ENCODE peak calls at places on chromosomes 12 and 14, in four cellular contexts. M is lower lobe of right lung, B is A549, O is transverse colon. U is an unnamed sample. For H3K9me3, the result is how much of the 10 kb centered on the place peaks cover.

GRCh38 chr14:103629503-103630121 is 601 bp downstream of the KLC1 start:
- DNase-seq in B (peak), M (peak), O (peak), U (peak)

GRCh38 chr12:20300457-20300856 is 67.9 kb upstream of the PDE3A start:
- DNase-seq in M (no peak), B (no peak), O (no peak), U (no peak)

GRCh38 chr12:114747156-114747555 is 63.2 kb upstream of the TBX3 start:
- DNase-seq in O (no peak), B (no peak), M (no peak), U (no peak)

GRCh38 chr14:22807432-22808087 is 7.7 kb downstream of the SLC7A7 start:
- DNase-seq in B (no peak), M (no peak), O (no peak), U (no peak)

GRCh38 chr12:53476769-53477209 is 22.5 kb downstream of the MAP3K12 start:
- DNase-seq in B (no peak), O (no peak), M (no peak), U (no peak)

GRCh38 chr12:24307153-24307552 is 357.7 kb upstream of the SOX5 start:
- DNase-seq in B (no peak), O (no peak), M (no peak), U (no peak)

GRCh38 chr14:105502446-105503295 is 11.6 kb downstream of the TEDC1 start:
- DNase-seq in M (no peak), B (no peak), O (no peak), U (no peak)

GRCh38 chr12:88805692-88806091 is 225.4 kb upstream of the KITLG start:
- DNase-seq in M (no peak), O (no peak), B (no peak), U (no peak)

GRCh38 chr12:19739195-19739776 is 300.0 kb downstream of the AEBP2 start:
- DNase-seq in M (no peak), B (peak), O (peak), U (no peak)

GRCh38 chr14:63262446-63262845 is 56.3 kb downstream of the GPHB5 start:
- DNase-seq in M (no peak), B (no peak), O (no peak), U (no peak)

GRCh38 chr12:69583203-69583602 is 2.1 kb upstream of the CCT2 start:
- DNase-seq in M (no peak), B (no peak), O (no peak), U (no peak)

DNA sequence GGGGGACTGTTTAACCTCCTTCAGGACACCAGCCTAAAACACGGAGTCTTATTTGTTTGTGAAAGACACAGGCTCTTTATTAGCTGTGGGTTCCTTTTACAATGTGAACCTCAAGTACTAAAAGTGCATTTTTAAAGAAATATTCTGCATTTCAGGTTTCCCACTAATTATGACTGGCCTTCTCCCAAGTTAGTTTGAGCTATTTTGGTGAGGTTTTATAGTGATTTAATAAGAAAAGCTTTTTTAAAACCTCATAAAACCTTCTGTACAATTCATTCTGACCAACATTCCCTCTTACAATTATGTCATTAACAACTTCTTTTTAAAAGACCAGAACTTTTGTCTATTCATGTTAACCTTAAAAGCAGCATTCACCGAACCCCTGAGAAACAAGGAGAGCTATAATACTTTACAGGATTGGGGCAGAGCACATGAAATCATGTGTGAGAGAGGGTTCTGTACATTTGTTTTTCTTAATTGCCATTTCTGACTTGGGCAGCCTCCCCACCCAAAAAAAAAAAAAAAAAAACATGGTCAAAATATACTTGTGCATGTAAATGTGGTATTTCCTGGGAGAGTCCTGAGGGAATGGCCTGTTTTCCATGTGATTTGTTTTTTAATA is 169.4 kb downstream of the CHST11 start:
- DNase-seq in M (no peak), B (no peak), O (no peak), U (no peak)
- TF ChIP-seq CTCF in M (no peak), B (no peak), O (no peak), U (no peak)

GRCh38 chr14:94144765-94145164 is 15.4 kb upstream of the IFI27L2 start:
- DNase-seq in M (peak), O (no peak), B (no peak), U (no peak)
- H3K27ac ChIP-seq in M (no peak), O (no peak), B (no peak), U (no peak)

GRCh38 chr12:17793854-17794253 is 296.1 kb downstream of the RERGL start:
- DNase-seq in M (no peak), B (no peak), O (no peak), U (no peak)
- H3K9me3 ChIP-seq in M (under half), B (under half), O (under half), U (under half)

GRCh38 chr12:90951418-90952110 is 3.4 kb downstream of the CCER1 start:
- DNase-seq in O (no peak), M (no peak), B (no peak), U (no peak)

GRCh38 chr12:90954428-90954827 is 548 bp downstream of the CCER1 start:
- DNase-seq in M (no peak), B (no peak), O (no peak), U (no peak)

GRCh38 chr12:90954921-90955320 is at the start of gene CCER1:
- DNase-seq in M (no peak), B (no peak), O (no peak), U (no peak)

GRCh38 chr12:90958995-90959394 is 4.0 kb upstream of the CCER1 start:
- DNase-seq in B (no peak), M (no peak), O (no peak), U (no peak)

DNA sequence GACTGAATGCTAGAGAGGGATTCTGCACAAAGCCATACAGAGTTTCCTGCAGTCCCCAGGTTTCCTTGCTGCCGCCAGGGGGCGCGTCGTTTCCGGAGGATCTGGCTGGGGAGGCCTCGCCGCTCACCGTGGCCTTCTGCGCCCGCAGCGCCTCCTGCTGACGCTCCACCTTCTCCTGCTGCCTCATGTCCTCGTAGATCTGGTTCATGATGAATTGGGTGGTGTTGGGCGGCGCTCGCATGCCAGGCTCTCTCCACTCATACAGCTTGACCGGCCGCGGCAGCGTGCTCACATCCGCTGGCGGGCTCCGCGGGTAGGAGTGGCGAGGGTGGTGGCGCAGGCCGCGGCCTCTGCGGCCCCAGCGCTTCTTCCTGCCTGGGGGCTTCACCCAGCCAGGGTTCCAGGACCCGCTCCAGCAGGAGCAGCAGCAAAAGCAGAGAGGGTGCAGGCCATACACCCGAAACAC is 987 bp downstream of the CCER1 start:
- DNase-seq in O (no peak), M (no peak), B (no peak), U (no peak)
- TF ChIP-seq CTCF in O (no peak), M (peak), B (peak), U (no peak)

DNA sequence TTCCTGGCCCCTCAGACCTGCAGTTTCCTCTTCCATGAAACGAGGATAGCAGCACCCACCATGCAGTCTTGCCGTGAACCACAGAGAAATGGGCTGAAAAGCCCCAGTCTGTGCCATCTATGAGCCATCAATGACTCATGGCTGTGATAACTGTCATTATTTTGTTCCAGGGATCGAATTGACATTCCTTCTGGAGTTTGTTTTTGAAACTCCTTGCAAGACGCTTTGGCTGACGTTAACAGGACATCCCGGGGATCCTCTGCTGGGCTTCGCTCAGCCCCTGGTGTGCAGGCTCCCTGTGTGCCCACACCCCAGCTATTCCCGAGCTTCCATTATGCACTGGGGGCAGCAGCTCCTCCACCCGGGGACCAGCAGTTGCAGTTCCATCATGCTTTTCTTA is 33.8 kb downstream of the MMAB start:
- DNase-seq in M (no peak), B (no peak), O (no peak), U (no peak)
- H3K27ac ChIP-seq in M (no peak), B (no peak), O (no peak), U (no peak)

DNA sequence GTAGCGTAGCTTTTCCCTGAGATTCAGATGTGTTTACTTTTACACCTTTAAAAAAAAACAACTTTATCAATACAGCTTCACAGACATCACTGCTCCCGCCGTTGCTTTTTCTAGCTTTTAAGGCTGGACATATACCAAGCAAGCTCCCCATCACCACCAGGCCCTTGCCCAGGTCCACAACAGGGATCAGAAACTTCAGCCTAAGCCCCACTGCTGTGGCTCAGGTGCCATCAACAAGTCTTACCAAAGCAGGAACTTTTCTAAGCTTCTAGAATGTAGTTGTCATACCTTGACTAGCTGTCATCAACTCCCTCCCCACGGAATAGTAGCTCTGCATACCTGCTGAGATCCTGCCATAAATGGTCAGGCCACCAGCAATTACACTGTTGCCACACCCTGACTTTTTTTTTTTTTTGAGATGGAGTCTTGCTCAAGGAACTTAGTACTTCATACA is 20.0 kb upstream of the ADIPOR2 start:
- DNase-seq in O (peak), B (no peak), M (no peak), U (no peak)
- H3K9me3 ChIP-seq in O (under half), B (under half), M (under half), U (under half)

DNA sequence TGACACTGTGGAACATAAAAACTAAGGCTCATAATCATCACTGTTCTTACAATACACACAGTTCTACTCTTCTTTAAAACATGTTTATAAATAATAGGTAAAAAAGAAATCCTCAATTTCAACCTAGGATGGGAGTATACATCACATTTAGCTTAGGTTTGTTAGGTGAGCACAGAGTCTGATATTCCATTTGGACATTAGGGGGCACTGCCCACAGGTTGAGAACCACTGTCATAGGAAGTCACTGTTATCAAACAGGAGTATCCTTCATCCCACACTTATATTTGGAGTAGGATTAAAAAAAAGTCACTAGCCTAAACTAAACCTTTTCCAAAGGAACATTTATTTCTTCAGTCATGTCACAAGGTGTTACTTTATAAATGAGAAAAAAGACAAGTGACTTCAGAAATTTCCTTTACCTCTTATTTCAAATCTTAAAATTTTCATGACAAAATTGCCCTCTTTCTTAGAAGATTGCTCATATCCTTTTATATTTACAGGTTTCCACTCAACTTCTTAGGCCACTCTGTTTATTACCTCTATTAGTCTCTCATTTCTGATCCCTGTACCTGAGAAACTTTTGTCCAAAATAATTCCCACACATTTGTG is 240.6 kb downstream of the CPNE8 start:
- DNase-seq in B (no peak), O (peak), M (no peak), U (no peak)
- TF ChIP-seq CTCF in B (peak), O (peak), M (peak), U (no peak)

DNA sequence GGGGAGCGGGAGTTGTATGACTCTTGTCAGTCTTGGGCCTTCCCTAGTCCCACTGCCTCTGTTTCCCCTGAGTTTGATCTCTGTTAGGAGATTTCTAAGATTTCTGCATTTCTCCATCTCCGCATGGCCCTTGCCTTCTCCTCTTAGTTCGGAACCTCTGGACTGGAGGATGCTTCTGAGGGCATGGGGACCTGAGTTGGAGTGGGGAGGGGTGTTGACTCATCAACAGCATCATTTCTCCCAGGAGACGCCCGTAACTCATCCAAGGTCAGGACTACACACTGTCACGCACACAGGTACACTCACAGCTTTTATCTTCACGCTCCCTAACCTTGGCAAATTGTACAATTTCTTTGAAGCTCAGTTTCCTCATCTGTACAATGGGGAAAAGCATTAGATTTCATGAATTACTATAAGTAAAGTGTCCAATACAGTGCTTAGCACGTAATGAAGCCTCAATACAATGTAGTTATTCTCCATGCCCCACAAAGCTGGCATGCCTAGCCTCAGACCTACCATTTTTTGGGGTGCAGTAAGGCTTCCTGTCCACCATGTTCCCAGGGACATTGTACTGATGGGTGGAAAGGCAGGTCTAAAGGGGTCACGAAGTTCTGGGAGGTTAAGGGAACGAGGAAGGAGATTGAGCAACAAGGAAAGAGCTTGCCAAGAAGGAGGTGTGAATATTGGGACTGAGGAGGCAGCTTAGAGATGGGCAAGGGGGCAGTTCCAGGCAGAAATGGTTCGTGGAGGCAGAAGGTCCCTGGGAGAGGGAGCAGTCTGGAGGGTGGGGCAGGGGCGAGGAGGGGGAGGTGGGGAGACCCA is 600 bp upstream of the LAG3 start:
- DNase-seq in M (no peak), O (no peak), B (no peak), U (no peak)
- H3K27ac ChIP-seq in M (peak), O (peak), B (no peak), U (no peak)

DNA sequence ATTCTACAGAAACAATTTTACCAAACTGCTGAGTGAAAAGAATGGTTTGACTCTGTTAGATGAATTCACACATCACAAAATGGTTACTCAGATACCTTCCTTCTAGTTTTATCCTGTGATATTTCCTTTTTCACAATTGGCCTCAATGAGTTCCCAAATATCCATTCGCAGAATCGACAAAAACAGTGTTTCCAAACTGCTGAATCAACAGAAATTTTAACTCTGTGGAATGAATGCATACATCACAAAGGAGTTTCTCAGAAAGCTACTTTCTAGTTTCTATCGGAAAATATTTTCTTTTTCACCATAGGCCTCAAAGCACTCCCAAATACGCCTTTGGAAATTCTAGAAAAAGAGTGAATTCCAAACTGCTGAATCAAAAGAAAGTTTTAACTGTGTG is 525.0 kb downstream of the ALG10 start:
- DNase-seq in O (no peak), B (no peak), M (no peak), U (no peak)
- H3K9me3 ChIP-seq in O (half or more), B (under half), M (half or more), U (under half)

GRCh38 chr12:61654698-61655097 is 605.5 kb upstream of the USP15 start:
- DNase-seq in M (no peak), O (no peak), B (no peak), U (no peak)
- TF ChIP-seq CTCF in M (peak), O (no peak), B (no peak), U (no peak)

U was measured in CD8-positive, alpha-beta T cell.